ENCODE peak calls at places on chromosome 17, in nine cellular contexts. V is amniotic epithelial cell; K is transverse colon; Z is left kidney; B is HEK293T; I is stomach; R is activated CD8-positive, alpha-beta memory T cell treated with anti-CD3 and anti-CD28 coated beads for 4 hours; F is HS-27A; E is stimulated activated naive B cell treated with anti-CD40 and anti-IgM and Interleukin-4, amounts not matched to agents 10 μg/mL and 1 μg/mL and 100 μg/mL, for 72 hours. S is an unnamed sample.

GRCh38 chr17:67212716-67213417 is 32.1 kb downstream of the HELZ start:
- DNase-seq in V (peak), K (no peak), Z (no peak), B (no peak), I (no peak), R (no peak), F (no peak), E (no peak), S (no peak)

GRCh38 chr17:57867126-57867525 is 17.3 kb upstream of the MRPS23 start:
- DNase-seq in V (no peak), K (no peak), Z (no peak), B (no peak), I (no peak), R (no peak), F (no peak), E (no peak), S (no peak)

GRCh38 chr17:32483451-32484019 is 3.3 kb upstream of the CDK5R1 start:
- DNase-seq in V (peak), K (no peak), Z (peak), B (peak), I (peak), R (no peak), F (no peak), E (no peak), S (peak)

GRCh38 chr17:40345161-40346034 is 19.1 kb downstream of the GJD3 start:
- DNase-seq in V (peak), K (peak), Z (peak), B (no peak), I (peak), R (no peak), F (no peak), E (no peak), S (peak)

GRCh38 chr17:17028059-17028877 is 14.0 kb upstream of the MPRIP start:
- DNase-seq in V (peak), K (peak), Z (peak), B (no peak), I (peak), R (no peak), F (peak), E (no peak), S (no peak)

GRCh38 chr17:78789663-78790181 is 7.6 kb upstream of the CYTH1 start:
- DNase-seq in V (peak), K (peak), Z (peak), B (no peak), I (peak), R (no peak), F (no peak), E (no peak), S (no peak)

GRCh38 chr17:46108120-46108519 is 85.1 kb downstream of the KANSL1 start:
- DNase-seq in V (no peak), K (no peak), Z (no peak), B (no peak), I (no peak), R (no peak), F (no peak), E (no peak), S (no peak)

GRCh38 chr17:64393000-64393402 is 2.3 kb upstream of the PECAM1 start:
- DNase-seq in V (no peak), K (no peak), Z (no peak), B (no peak), I (no peak), R (peak), F (no peak), E (no peak), S (no peak)

GRCh38 chr17:78444392-78444791 is 65.9 kb downstream of the PGS1 start:
- DNase-seq in V (no peak), K (no peak), Z (no peak), B (no peak), I (no peak), R (no peak), F (no peak), E (no peak), S (no peak)

GRCh38 chr17:14926526-14927122 is 338.5 kb downstream of the PMP22 start:
- DNase-seq in V (peak), K (peak), Z (peak), B (peak), I (peak), R (peak), F (peak), E (peak), S (peak)